ENCODE peak calls at places on chromosome 14, in five cellular contexts. L is fibroblast of pulmonary artery, K is A549, S is AG04450, J is GM20000. H is an unnamed sample.

GRCh38 chr14:71049435-71050147 is 142.3 kb downstream of the PCNX1 start:
- DNase-seq in L (peak), K (no peak), S (no peak), J (no peak), H (peak)

GRCh38 chr14:39768579-39768978 is 336.3 kb upstream of the FBXO33 start:
- DNase-seq in L (no peak), K (no peak), S (no peak), J (no peak), H (no peak)

GRCh38 chr14:52060080-52060479 is 8.8 kb downstream of the NID2 start:
- DNase-seq in L (peak), K (no peak), S (no peak), J (no peak), H (peak)

GRCh38 chr14:61025239-61026223 is 44.5 kb downstream of the SLC38A6 start:
- DNase-seq in L (peak), K (peak), S (peak), J (peak), H (peak)

GRCh38 chr14:90491221-90491867 is 94.5 kb downstream of the CALM1 start:
- DNase-seq in L (peak), K (no peak), S (peak), J (no peak), H (peak)

GRCh38 chr14:84006643-84007137 is 1523.3 kb upstream of the FLRT2 start:
- DNase-seq in L (peak), K (no peak), S (no peak), J (no peak), H (no peak)

GRCh38 chr14:42192659-42193425 is 586.2 kb downstream of the LRFN5 start:
- DNase-seq in L (peak), K (peak), S (peak), J (no peak), H (peak)

GRCh38 chr14:61567838-61568571 is 127.3 kb upstream of the HIF1A start:
- DNase-seq in L (no peak), K (no peak), S (no peak), J (no peak), H (no peak)

GRCh38 chr14:91144425-91145145 is 30.7 kb downstream of the DGLUCY start:
- DNase-seq in L (peak), K (no peak), S (peak), J (no peak), H (peak)

GRCh38 chr14:105165761-105166485 is 2.7 kb downstream of the JAG2 start:
- DNase-seq in L (no peak), K (no peak), S (no peak), J (no peak), H (no peak)

GRCh38 chr14:43894534-43894933 is 612.5 kb downstream of the FSCB start:
- DNase-seq in L (peak), K (no peak), S (no peak), J (no peak), H (peak)

GRCh38 chr14:24219080-24219479 is 3.2 kb upstream of the MDP1 start:
- DNase-seq in L (no peak), K (no peak), S (no peak), J (no peak), H (no peak)

GRCh38 chr14:34498684-34499412 is 36.8 kb upstream of the SPTSSA start:
- DNase-seq in L (peak), K (peak), S (no peak), J (peak), H (peak)
- TF ChIP-seq CTCF in L (peak), K (peak), S (peak), J (peak), H (peak)

DNA sequence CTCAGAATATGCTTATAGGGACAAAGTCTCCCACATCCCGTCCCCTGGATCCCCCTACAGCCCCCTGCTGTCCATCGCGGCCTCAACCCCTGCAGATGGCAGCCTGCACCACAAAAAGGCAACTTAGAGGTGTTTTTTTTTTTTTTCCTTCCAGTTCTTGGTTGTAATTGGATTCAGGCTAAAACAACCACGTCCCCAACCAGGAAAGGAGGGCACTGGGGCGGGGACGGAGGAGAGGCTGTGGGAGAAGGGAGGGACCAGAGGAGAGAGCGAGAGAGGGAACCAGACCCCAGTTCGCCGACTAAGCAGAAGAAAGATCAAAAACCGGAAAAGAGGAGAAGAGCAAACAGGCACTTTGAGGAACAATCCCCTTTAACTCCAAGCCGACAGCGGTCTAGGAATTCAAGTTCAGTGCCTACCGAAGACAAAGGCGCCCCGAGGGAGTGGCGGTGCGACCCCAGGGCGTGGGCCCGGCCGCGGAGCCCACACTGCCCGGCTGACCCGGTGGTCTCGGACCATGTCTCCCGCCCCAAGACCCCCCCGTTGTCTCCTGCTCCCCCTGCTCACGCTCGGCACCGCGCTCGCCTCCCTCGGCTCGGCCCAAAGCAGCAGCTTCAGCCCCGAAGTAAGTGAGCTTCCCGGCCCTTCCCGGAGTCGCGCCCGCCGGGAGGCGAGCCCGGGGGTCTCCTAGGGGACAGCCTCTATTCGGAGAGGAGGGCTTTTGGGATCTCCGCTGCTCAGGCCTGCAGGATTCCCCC is at the start of gene MMP14:
- DNase-seq in L (peak), K (no peak), S (no peak), J (no peak), H (peak)
- TF ChIP-seq CTCF in L (peak), K (no peak), S (peak), J (no peak), H (peak)

GRCh38 chr14:20655851-20656250 is 14.4 kb upstream of the OR6S1 start:
- DNase-seq in L (no peak), K (no peak), S (no peak), J (no peak), H (no peak)

GRCh38 chr14:20659813-20660395 is 18.4 kb upstream of the OR6S1 start:
- DNase-seq in L (no peak), K (no peak), S (no peak), J (no peak), H (peak)

GRCh38 chr14:20656274-20656673 is 14.8 kb upstream of the OR6S1 start:
- DNase-seq in L (no peak), K (no peak), S (no peak), J (no peak), H (no peak)

GRCh38 chr14:20658246-20658645 is 16.8 kb upstream of the OR6S1 start:
- DNase-seq in L (no peak), K (no peak), S (no peak), J (no peak), H (no peak)

DNA sequence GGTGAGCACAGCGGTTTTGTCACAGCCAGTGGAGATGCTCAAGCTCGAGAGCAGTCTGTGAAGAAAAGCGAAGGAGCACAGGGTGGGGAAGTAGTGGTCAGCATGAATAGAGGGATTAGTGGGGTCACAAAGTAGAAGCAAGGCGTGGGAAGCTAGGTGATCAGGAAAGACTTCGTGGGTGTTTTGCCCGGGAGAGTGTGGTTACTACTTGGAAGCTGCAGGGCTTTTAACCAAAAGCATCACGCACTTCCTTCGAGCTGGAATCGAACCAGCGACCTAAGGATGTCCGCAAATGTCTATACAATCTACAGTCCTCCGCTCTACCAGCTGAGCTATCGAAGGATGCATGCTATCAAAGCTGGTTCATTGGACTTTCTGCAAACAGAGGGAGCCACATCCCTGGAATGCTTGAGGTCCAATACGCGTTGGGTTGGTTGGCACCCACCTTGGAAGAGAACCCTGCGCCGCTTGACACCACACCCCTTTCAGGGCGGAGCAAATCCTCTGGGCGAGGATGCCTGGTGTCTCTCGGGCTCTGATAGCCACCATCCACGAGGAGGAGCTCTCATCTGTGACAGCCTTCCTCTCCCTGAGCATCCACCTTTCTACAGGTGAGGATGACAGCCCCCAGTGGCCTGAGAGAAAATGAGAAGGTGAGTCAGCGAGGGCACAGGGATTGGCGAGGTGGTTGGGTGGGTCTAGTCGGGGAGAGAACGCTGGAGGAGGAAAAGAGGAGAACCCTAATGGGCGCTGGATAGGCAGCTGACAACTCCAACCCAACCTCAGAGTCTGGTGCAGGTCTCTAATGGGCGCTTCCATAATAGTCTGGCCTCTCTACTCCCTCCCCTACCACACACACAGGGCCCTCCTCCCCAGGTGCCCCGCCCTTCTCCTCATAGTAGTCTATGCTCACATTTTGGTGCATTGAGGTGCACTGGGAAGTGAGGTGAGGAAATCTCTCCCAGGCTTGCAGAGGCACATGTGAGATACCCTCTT is 16.0 kb upstream of the OR6S1 start:
- DNase-seq in L (no peak), K (peak), S (no peak), J (no peak), H (peak)
- TF ChIP-seq CTCF in L (no peak), K (peak), S (no peak), J (no peak), H (peak)

GRCh38 chr14:58763210-58763609 is 125.4 kb downstream of the DACT1 start:
- DNase-seq in L (no peak), K (no peak), S (no peak), J (no peak), H (no peak)
- TF ChIP-seq CTCF in L (no peak), K (no peak), S (no peak), J (no peak), H (no peak)

GRCh38 chr14:82872494-82872893 is 1338.8 kb upstream of the SEL1L start:
- DNase-seq in L (no peak), K (no peak), S (no peak), J (no peak), H (no peak)
- TF ChIP-seq CTCF in L (no peak), K (no peak), S (peak), J (no peak), H (no peak)

GRCh38 chr14:34232790-34233189 is 229.2 kb downstream of the SPTSSA start:
- DNase-seq in L (no peak), K (no peak), S (no peak), J (no peak), H (no peak)

GRCh38 chr14:34231626-34232025 is 230.4 kb downstream of the SPTSSA start:
- DNase-seq in L (no peak), K (no peak), S (no peak), J (no peak), H (no peak)

GRCh38 chr14:34227834-34228662 is 234.0 kb downstream of the SPTSSA start:
- DNase-seq in L (peak), K (peak), S (peak), J (peak), H (peak)

GRCh38 chr14:34229140-34229539 is 232.9 kb downstream of the SPTSSA start:
- DNase-seq in L (no peak), K (no peak), S (no peak), J (no peak), H (no peak)

GRCh38 chr14:34228663-34229001 is 233.4 kb downstream of the SPTSSA start:
- DNase-seq in L (no peak), K (no peak), S (no peak), J (no peak), H (no peak)
- TF ChIP-seq CTCF in L (no peak), K (no peak), S (no peak), J (no peak), H (no peak)

GRCh38 chr14:78088941-78089340 is 81.2 kb upstream of the NRXN3 start:
- DNase-seq in L (no peak), K (no peak), S (no peak), J (no peak), H (no peak)
- TF ChIP-seq CTCF in L (no peak), K (no peak), S (no peak), J (no peak), H (no peak)